ENCODE peak calls at places on chromosomes 6 and 20, in four cellular contexts. Y, D, A and N are unnamed samples.
A peak's percentile ranks its signal among the peaks of the same experiment; 100 is the strongest.

GRCh38 chr6:160974304-160974771 is 17.2 kb upstream of the MAP3K4 start:
- DNase-seq in Y (peak; percentile 82), A (peak; percentile 64), D (no peak), N (peak; percentile 91)

GRCh38 chr6:125510405-125510804 is 208.6 kb upstream of the HDDC2 start:
- DNase-seq in Y (no peak), D (no peak), A (no peak), N (no peak)

GRCh38 chr20:62337558-62338293 is 29.4 kb downstream of the LAMA5 start:
- DNase-seq in Y (no peak), D (no peak), A (no peak), N (no peak)

GRCh38 chr6:18371010-18371409 is 16.1 kb upstream of the RNF144B start:
- DNase-seq in D (no peak), A (no peak), Y (no peak), N (no peak)

GRCh38 chr6:155026366-155027045 is 31.4 kb downstream of the TIAM2 start:
- DNase-seq in A (no peak), D (peak; percentile 92), Y (peak; percentile 91), N (peak; percentile 90)

GRCh38 chr6:122653094-122653493 is 42.9 kb downstream of the PKIB start:
- DNase-seq in A (no peak), Y (no peak), D (peak; percentile 81), N (peak; percentile 91)

GRCh38 chr6:148771212-148771601 is 24.4 kb downstream of the UST start:
- DNase-seq in D (no peak), Y (no peak), A (no peak), N (peak; percentile 18)

GRCh38 chr6:45647341-45648138 is 269.8 kb upstream of the SUPT3H start:
- DNase-seq in A (no peak), Y (no peak), D (peak; percentile 48), N (peak; percentile 42)

GRCh38 chr6:53943410-53943809 is 148.6 kb downstream of the LRRC1 start:
- DNase-seq in A (no peak), D (no peak), Y (no peak), N (no peak)

GRCh38 chr20:32809907-32810306 is 9.8 kb upstream of the MAPRE1 start:
- DNase-seq in Y (no peak), A (no peak), D (no peak), N (no peak)

GRCh38 chr6:97049254-97050004 is 124.9 kb downstream of the KLHL32 start:
- DNase-seq in D (no peak), A (no peak), Y (no peak), N (peak; percentile 59)

GRCh38 chr6:106421491-106421890 is 61.0 kb downstream of the CRYBG1 start:
- DNase-seq in D (peak; percentile 44), Y (no peak), A (no peak), N (no peak)

GRCh38 chr6:139522471-139523220 is 148.2 kb upstream of the CITED2 start:
- DNase-seq in Y (no peak), D (peak; percentile 52), A (no peak), N (peak; percentile 43)

GRCh38 chr20:16501236-16501635 is 72.0 kb downstream of the KIF16B start:
- DNase-seq in D (no peak), Y (no peak), A (no peak), N (no peak)

GRCh38 chr6:157714153-157714490 is 108.9 kb upstream of the SNX9 start:
- DNase-seq in A (no peak), D (no peak), Y (no peak), N (no peak)

GRCh38 chr6:53961679-53962370 is 149.4 kb upstream of the MLIP start:
- DNase-seq in A (no peak), Y (no peak), D (peak; percentile 13), N (no peak)

GRCh38 chr6:35691027-35691824 is 2.5 kb upstream of the FKBP5 start:
- DNase-seq in A (peak; percentile 79), Y (peak; percentile 96), D (no peak), N (peak; percentile 44)

GRCh38 chr6:5695260-5696245 is 311.2 kb downstream of the NRN1 start:
- DNase-seq in A (no peak), D (peak; percentile 69), Y (no peak), N (peak; percentile 79)

GRCh38 chr20:51036827-51037229 is 13.9 kb upstream of the KCNG1 start:
- DNase-seq in A (no peak), D (peak; percentile 47), Y (no peak), N (peak; percentile 36)

GRCh38 chr6:77786935-77787629 is 134.2 kb downstream of the MEI4 start:
- DNase-seq in A (no peak), D (no peak), Y (no peak), N (no peak)

GRCh38 chr20:51132286-51132810 is 109.4 kb upstream of the KCNG1 start:
- DNase-seq in Y (peak; percentile 46), A (no peak), D (peak; percentile 39), N (peak; percentile 33)

GRCh38 chr6:338815-339262 is 46.6 kb downstream of the DUSP22 start:
- DNase-seq in A (no peak), D (no peak), Y (no peak), N (no peak)

DNA sequence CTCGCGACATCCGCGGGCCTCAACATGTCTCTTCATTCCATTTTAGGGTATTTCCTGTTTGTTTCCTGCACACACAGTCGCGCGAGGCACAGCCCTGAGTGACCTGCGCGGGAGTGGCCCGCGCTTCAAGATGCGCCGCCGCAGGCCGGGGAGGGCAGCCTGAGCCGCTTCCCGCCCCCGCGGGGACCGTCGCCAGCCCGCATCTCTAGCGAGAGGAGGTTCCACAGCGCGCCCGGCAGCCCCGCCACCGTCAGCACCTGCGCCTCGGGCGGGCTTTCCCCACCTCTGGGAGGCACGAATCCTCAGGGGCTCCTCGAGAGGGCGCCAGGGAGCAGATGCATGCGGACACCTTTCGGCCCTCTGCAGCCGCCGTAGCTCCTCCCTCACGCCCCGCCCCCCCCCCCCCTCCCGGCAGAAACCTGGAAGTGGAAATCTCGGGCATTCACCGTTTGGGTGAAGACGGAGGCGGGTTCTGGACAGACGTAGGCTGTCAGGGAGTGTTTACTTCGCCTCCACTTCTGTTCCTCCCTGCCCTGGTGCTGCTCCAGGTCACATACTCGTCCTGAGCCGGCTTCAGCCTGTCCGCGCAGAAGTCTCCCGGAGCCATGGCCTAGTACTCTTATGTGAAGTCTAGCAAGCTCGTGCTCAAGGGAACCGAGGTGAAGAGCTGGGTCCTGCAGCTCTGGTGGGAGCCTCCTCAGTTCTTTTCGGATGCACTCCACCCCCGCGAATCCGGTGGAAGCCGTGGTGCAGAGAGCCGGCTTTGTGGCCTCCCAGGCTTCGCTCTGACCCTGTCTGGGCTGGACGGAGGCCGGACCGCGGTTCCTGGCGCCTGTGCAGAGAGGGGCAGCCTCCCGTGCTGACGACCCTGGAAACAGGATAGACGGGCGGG is 880.5 kb upstream of the DEFB115 start:
- DNase-seq in D (peak; percentile 19), Y (peak; percentile 91), A (peak; percentile 91), N (peak; percentile 85)
- H3K4me3 ChIP-seq in D (peak overlapping the region; percentile 64), Y (peak overlapping the region; percentile 59), A (peak overlapping the region; percentile 61), N (peak overlapping the region; percentile 71)

GRCh38 chr6:51753635-51754034 is 333.8 kb downstream of the PKHD1 start:
- DNase-seq in D (peak; percentile 50), A (no peak), Y (no peak), N (peak; percentile 48)
- TF ChIP-seq CTCF in D (peak; percentile 71), A (no peak), Y (no peak), N (peak; percentile 68)

DNA sequence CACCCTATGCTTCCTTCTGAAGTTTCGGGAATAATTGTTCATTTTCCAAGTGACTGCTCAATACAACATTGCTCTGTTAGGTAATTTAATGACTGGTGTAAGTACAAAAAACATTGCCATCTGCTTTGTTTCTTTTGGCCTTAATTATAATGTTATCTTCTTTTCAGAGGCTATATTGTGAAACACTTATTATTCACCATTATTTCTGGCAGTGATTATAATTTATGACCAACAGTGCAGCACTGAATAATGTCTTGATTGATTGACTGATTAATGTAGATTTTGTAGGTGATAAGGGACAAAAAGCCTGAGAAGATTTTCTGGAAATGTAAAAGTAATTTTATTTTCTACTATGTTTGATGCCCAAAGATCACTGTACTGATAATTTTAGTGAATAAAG is 377.7 kb downstream of the PLCB1 start:
- DNase-seq in A (no peak), Y (no peak), D (no peak), N (no peak)
- H3K4me3 ChIP-seq in A (no peak overlapping the region), Y (no peak overlapping the region), D (no peak overlapping the region), N (no peak overlapping the region)

GRCh38 chr6:118651282-118652050 is at the start of gene CEP85L:
- DNase-seq in D (peak; percentile 82), A (peak; percentile 91), Y (peak; percentile 95), N (peak; percentile 92)
- TF ChIP-seq CTCF in D (no peak), A (no peak), Y (peak; percentile 20), N (no peak)

DNA sequence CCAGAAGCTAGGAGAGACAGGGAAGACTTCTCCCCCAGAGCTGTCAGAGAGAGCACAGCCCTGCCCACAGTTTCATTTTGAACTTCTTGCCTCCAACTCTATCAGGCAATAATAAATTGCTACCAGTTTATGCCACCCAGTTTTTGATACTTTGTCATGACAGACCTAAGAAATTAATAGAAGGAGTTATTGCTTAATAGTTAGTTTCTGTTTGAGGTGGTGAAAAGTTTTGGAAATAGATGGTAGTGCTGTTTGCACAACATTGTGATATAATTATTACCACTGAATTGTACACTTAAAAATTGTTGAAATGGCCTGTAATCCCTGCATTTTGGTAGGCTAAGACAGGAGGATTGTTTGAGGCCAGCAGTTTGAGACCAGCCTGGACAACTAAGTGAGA is 5.0 kb upstream of the MDFI start:
- DNase-seq in D (no peak), A (no peak), Y (no peak), N (no peak)
- H3K4me3 ChIP-seq in D (no peak overlapping the region), A (no peak overlapping the region), Y (no peak overlapping the region), N (no peak overlapping the region)

GRCh38 chr20:22815584-22815983 is 219.5 kb upstream of the SSTR4 start:
- DNase-seq in A (no peak), Y (no peak), D (no peak), N (no peak)
- TF ChIP-seq CTCF in A (no peak), Y (no peak), D (peak; percentile 25), N (no peak)

GRCh38 chr6:127464161-127464880 is 5.1 kb upstream of the KIAA0408 start:
- DNase-seq in Y (no peak), A (no peak), D (peak; percentile 21), N (no peak)
- H3K4me3 ChIP-seq in Y (no peak overlapping the region), A (no peak overlapping the region), D (no peak overlapping the region), N (no peak overlapping the region)

DNA sequence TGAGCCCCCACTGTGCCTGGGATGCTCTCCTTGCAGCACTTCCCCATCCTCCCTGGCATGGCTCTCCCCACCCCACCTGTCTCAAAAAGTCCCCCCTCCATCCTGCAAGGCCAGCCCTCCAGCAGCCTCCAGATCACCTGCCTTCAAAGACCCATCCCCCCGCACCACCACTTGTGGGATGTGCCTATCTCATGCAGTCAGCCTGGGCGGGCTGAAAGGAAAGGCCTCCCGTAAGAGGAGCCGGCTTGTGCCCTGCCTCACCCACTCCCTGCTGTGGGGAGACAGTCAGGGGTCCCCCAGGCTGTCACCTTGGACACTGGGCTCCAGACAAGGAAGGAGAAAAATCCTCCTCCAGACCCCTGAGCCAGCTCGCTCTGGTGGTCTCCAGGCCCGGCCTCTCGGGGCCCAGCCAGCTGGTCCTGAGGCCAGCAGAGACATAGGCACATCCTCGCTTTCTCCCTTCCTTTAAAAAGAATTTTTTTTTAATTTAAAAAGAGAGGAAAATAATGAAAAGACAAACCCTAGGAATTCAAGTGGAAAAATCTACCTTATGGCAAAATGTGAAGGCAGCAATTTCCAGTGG is 77.3 kb downstream of the GRM4 start:
- DNase-seq in A (no peak), Y (no peak), D (no peak), N (no peak)
- TF ChIP-seq CTCF in A (no peak), Y (no peak), D (no peak), N (no peak)

GRCh38 chr6:16472349-16473069 is 234.1 kb downstream of the GMPR start:
- DNase-seq in Y (no peak), D (peak; percentile 73), A (no peak), N (peak; percentile 54)

GRCh38 chr6:16473908-16474791 is 235.8 kb downstream of the GMPR start:
- DNase-seq in D (no peak), Y (no peak), A (no peak), N (no peak)

GRCh38 chr6:16471898-16472297 is 233.5 kb downstream of the GMPR start:
- DNase-seq in D (no peak), A (no peak), Y (no peak), N (no peak)

GRCh38 chr6:16474834-16475781 is 236.7 kb downstream of the GMPR start:
- DNase-seq in A (no peak), Y (no peak), D (no peak), N (no peak)

GRCh38 chr6:16473184-16473907 is 235.0 kb downstream of the GMPR start:
- DNase-seq in Y (no peak), D (no peak), A (no peak), N (no peak)
- H3K4me3 ChIP-seq in Y (no peak overlapping the region), D (no peak overlapping the region), A (no peak overlapping the region), N (no peak overlapping the region)